ENCODE peak calls at places on chromosomes 11 and 22, in six cellular contexts. O, L, B, X, T and V are unnamed samples.

GRCh38 chr11:66268953-66269906 is 791 bp downstream of the RAB1B start:
- DNase-seq in O (peak; percentile 59), L (peak; percentile 50), B (no peak), X (no peak), T (no peak), V (peak; percentile 40)

GRCh38 chr11:75031771-75032549 is 43.2 kb downstream of the NEU3 start:
- DNase-seq in O (peak; percentile 88), L (peak; percentile 90), B (peak; percentile 85), X (peak; percentile 70), T (no peak), V (peak; percentile 82)

GRCh38 chr11:128519353-128519752 is 68.0 kb downstream of the ETS1 start:
- DNase-seq in O (no peak), L (no peak), B (no peak), X (no peak), T (no peak), V (no peak)

GRCh38 chr22:36148411-36148810 is 12.1 kb downstream of the APOL3 start:
- DNase-seq in O (no peak), L (peak; percentile 19), B (no peak), X (no peak), T (no peak), V (no peak)

GRCh38 chr22:50422961-50423815 is 51.6 kb downstream of the SBF1 start:
- DNase-seq in O (peak; percentile 3), L (no peak), B (no peak), X (no peak), T (no peak), V (no peak)

GRCh38 chr22:19942886-19943664 is 1.5 kb upstream of the TXNRD2 start:
- DNase-seq in O (peak; percentile 51), L (no peak), B (no peak), X (no peak), T (no peak), V (no peak)

GRCh38 chr11:2794419-2794795 is 91.2 kb downstream of the CDKN1C start:
- DNase-seq in O (no peak), L (no peak), B (no peak), X (peak; percentile 9), T (no peak), V (no peak)

GRCh38 chr11:117198613-117199012 is 557 bp upstream of the TAGLN start:
- DNase-seq in O (no peak), L (no peak), B (no peak), X (no peak), T (no peak), V (no peak)

GRCh38 chr11:13136272-13136596 is 127.1 kb downstream of the RASSF10 start:
- DNase-seq in O (no peak), L (no peak), B (no peak), X (no peak), T (no peak), V (no peak)

GRCh38 chr11:122951231-122951630 is 30.4 kb downstream of the BSX start:
- DNase-seq in O (no peak), L (no peak), B (no peak), X (no peak), T (no peak), V (no peak)

GRCh38 chr22:32788884-32789624 is 12.5 kb upstream of the TIMP3 start:
- DNase-seq in O (no peak), L (no peak), B (no peak), X (no peak), T (no peak), V (peak; percentile 67)

GRCh38 chr22:26182723-26183122 is 13.5 kb downstream of the SEZ6L start:
- DNase-seq in O (no peak), L (no peak), B (no peak), X (no peak), T (no peak), V (no peak)

GRCh38 chr22:22558972-22559603 is at the start of gene PRAME:
- DNase-seq in O (peak; percentile 59), L (peak; percentile 77), B (peak; percentile 56), X (peak; percentile 38), T (no peak), V (peak; percentile 89)

GRCh38 chr22:39990688-39991087 is 4.1 kb upstream of the FAM83F start:
- DNase-seq in O (no peak), L (no peak), B (no peak), X (no peak), T (no peak), V (no peak)

GRCh38 chr11:78110830-78111229 is 28.6 kb downstream of the ALG8 start:
- DNase-seq in O (no peak), L (no peak), B (no peak), X (no peak), T (no peak), V (no peak)

GRCh38 chr11:62217191-62217748 is 8.8 kb downstream of the SCGB2A1 start:
- DNase-seq in O (peak; percentile 25), L (no peak), B (no peak), X (no peak), T (no peak), V (peak; percentile 5)

GRCh38 chr11:130827697-130828377 is 88.4 kb downstream of the SNX19 start:
- DNase-seq in O (peak; percentile 87), L (peak; percentile 55), B (peak; percentile 54), X (peak; percentile 65), T (no peak), V (peak; percentile 65)

GRCh38 chr11:107576497-107577086 is 11.1 kb upstream of the ALKBH8 start:
- DNase-seq in O (peak; percentile 65), L (peak; percentile 59), B (peak; percentile 61), X (no peak), T (no peak), V (peak; percentile 47)

GRCh38 chr22:44701824-44702478 is at the start of gene PRR5:
- DNase-seq in O (peak; percentile 93), L (peak; percentile 82), B (peak; percentile 73), X (peak; percentile 74), T (peak; percentile 33), V (peak; percentile 87)

GRCh38 chr11:62401781-62402180 is 17.1 kb upstream of the SCGB1A1 start:
- DNase-seq in O (no peak), L (no peak), B (no peak), X (no peak), T (no peak), V (no peak)

GRCh38 chr22:38086001-38086845 is 2.2 kb upstream of the SLC16A8 start:
- DNase-seq in O (no peak), L (no peak), B (no peak), X (no peak), T (no peak), V (no peak)

GRCh38 chr11:68433541-68433940 is 27.0 kb upstream of the PPP6R3 start:
- DNase-seq in O (no peak), L (no peak), B (no peak), X (no peak), T (no peak), V (no peak)

GRCh38 chr11:117654856-117655255 is 142.2 kb downstream of the DSCAML1 start:
- DNase-seq in O (no peak), L (no peak), B (no peak), X (no peak), T (no peak), V (no peak)

GRCh38 chr22:29204617-29205183 is 996 bp upstream of the EMID1 start:
- DNase-seq in O (no peak), L (no peak), B (no peak), X (no peak), T (no peak), V (no peak)
- TF ChIP-seq CTCF in O (no peak), L (no peak), B (no peak), X (no peak), T (no peak), V (no peak)

GRCh38 chr11:127074151-127074761 is 73.7 kb upstream of the KIRREL3 start:
- DNase-seq in O (peak; percentile 70), L (peak; percentile 18), B (peak; percentile 31), X (no peak), T (no peak), V (peak; percentile 60)
- TF ChIP-seq CTCF in O (peak; percentile 44), L (peak; percentile 24), B (no peak), X (no peak), T (no peak), V (peak; percentile 28)

GRCh38 chr11:1707751-1708150 is 10.8 kb downstream of the KRTAP5-6 start:
- DNase-seq in O (no peak), L (no peak), B (no peak), X (no peak), T (no peak), V (no peak)

GRCh38 chr11:1705121-1706052 is 8.4 kb downstream of the KRTAP5-6 start:
- DNase-seq in O (peak; percentile 50), L (no peak), B (no peak), X (no peak), T (no peak), V (peak; percentile 35)

GRCh38 chr11:1703146-1703545 is 6.2 kb downstream of the KRTAP5-6 start:
- DNase-seq in O (no peak), L (no peak), B (no peak), X (no peak), T (no peak), V (no peak)

GRCh38 chr11:1708716-1709115 is 11.7 kb downstream of the KRTAP5-6 start:
- DNase-seq in O (no peak), L (no peak), B (no peak), X (no peak), T (no peak), V (no peak)

DNA sequence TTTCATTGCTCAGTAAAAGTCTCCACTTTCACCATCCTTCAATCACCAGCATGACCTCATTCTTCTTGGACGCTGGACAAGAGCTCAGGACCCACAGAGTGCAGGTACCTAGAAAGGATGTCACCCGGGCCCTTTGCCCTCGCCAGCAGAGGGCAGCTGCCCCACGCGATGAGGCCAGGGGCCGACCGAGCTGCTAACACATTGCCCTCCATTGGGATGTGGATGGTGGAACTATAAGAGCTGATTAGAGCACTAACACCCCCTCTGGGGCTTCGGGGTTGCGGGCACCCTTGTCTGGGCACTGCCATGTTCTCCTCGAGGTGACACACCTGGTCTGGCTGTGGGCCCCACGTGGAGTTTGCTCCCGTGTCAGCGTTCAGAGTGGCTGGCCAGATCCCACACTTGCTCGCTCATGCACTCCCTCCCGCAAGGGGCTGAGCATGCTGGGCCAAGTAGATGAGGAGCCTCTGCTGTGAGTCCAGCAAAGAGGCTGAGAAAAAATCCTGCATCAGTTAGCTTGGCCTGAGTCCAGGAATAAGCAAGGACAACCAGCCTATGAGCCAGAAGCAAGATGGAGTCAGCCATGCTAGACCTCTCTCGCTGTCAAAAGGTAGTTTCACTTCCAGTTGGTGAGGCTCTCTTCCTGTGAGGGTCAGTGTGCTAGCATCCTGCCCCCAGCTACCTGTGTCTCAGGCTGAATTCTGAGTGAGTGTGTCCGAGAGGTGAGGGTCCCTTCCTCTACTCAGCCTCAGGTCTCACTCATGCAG is 9.8 kb downstream of the KRTAP5-6 start:
- DNase-seq in O (peak; percentile 23), L (no peak), B (no peak), X (peak; percentile 36), T (no peak), V (peak; percentile 31)
- TF ChIP-seq CTCF in O (peak; percentile 15), L (no peak), B (no peak), X (peak; percentile 52), T (peak; percentile 11), V (no peak)

GRCh38 chr11:43119275-43119970 is 192.4 kb upstream of the API5 start:
- DNase-seq in O (no peak), L (no peak), B (no peak), X (no peak), T (no peak), V (no peak)
- TF ChIP-seq CTCF in O (no peak), L (no peak), B (no peak), X (no peak), T (no peak), V (no peak)

GRCh38 chr11:90476442-90477007 is 253.7 kb upstream of the CHORDC1 start:
- DNase-seq in O (peak; percentile 43), L (peak; percentile 16), B (peak; percentile 38), X (no peak), T (no peak), V (peak; percentile 52)
- TF ChIP-seq CTCF in O (peak; percentile 51), L (peak; percentile 51), B (peak; percentile 72), X (peak; percentile 63), T (peak; percentile 34), V (no peak)